ENCODE peak calls at places on chromosomes 5 and 9, in seven cellular contexts. X is stimulated activated naive CD8-positive, alpha-beta T cell treated with anti-CD3 and anti-CD28 coated beads, Interleukin-15, amount 100 ng/mL, for 72 hours; F is Right ventricle myocardium inferior; E is naive thymus-derived CD4-positive, alpha-beta T cell; J is central memory CD8-positive, alpha-beta T cell; Z is sciatic nerve; D is right lobe of liver. C is an unnamed sample.

GRCh38 chr9:119827526-119827925 is 458.3 kb upstream of the BRINP1 start:
- ATAC-seq in D (no peak), J (no peak), X (no peak), F (no peak), E (no peak), Z (no peak), C (no peak)

GRCh38 chr5:68528877-68529276 is 313.3 kb downstream of the PIK3R1 start:
- ATAC-seq in J (no peak), F (no peak), E (no peak), D (no peak), X (no peak), Z (no peak), C (no peak)

GRCh38 chr9:88773627-88774244 is 217.5 kb upstream of the S1PR3 start:
- ATAC-seq in F (no peak), J (no peak), E (no peak), X (no peak), Z (no peak), D (no peak), C (no peak)

GRCh38 chr5:164898705-164899104 is 1393.3 kb downstream of the MAT2B start:
- ATAC-seq in F (no peak), Z (no peak), J (no peak), E (no peak), D (no peak), X (no peak), C (no peak)

GRCh38 chr9:107712390-107712789 is 222.8 kb upstream of the KLF4 start:
- ATAC-seq in D (no peak), X (no peak), Z (no peak), E (peak), J (no peak), F (no peak), C (no peak)

GRCh38 chr9:126036881-126037291 is 289.7 kb downstream of the PBX3 start:
- ATAC-seq in X (no peak), F (no peak), E (no peak), D (no peak), J (no peak), Z (no peak), C (no peak)

GRCh38 chr5:26660116-26660515 is 378.3 kb downstream of the CDH9 start:
- ATAC-seq in F (no peak), D (no peak), Z (no peak), J (no peak), X (no peak), E (no peak), C (no peak)

GRCh38 chr5:56313596-56313995 is 80.5 kb upstream of the ANKRD55 start:
- ATAC-seq in E (no peak), D (no peak), Z (no peak), X (no peak), J (no peak), F (no peak), C (no peak)

GRCh38 chr9:38650564-38650963 is 30.2 kb upstream of the ANKRD18A start:
- ATAC-seq in X (no peak), J (no peak), E (no peak), F (no peak), D (no peak), Z (no peak), C (no peak)

GRCh38 chr9:106593201-106593600 is 269.8 kb upstream of the ZNF462 start:
- ATAC-seq in F (no peak), J (no peak), X (no peak), Z (no peak), D (no peak), E (no peak), C (no peak)

GRCh38 chr9:20598367-20598766 is 23.9 kb downstream of the MLLT3 start:
- ATAC-seq in F (no peak), Z (no peak), D (no peak), X (peak), E (no peak), J (no peak), C (no peak)

GRCh38 chr5:119860463-119860862 is 231.1 kb downstream of the FAM170A start:
- ATAC-seq in E (no peak), Z (no peak), F (no peak), X (no peak), D (no peak), J (no peak), C (no peak)

GRCh38 chr5:59143926-59144333 is 561.1 kb downstream of the RAB3C start:
- ATAC-seq in E (no peak), D (peak), J (no peak), X (peak), F (peak), Z (no peak), C (no peak)

GRCh38 chr5:160118349-160119141 is 705 bp downstream of the PWWP2A start:
- ATAC-seq in Z (no peak), D (peak), J (peak), F (peak), E (peak), X (peak), C (peak)

GRCh38 chr5:60446917-60447316 is 253.0 kb downstream of the DEPDC1B start:
- ATAC-seq in D (no peak), X (no peak), J (no peak), Z (no peak), E (no peak), F (no peak), C (no peak)

GRCh38 chr9:87178353-87178752 is 231.0 kb upstream of the GAS1 start:
- ATAC-seq in J (no peak), D (no peak), F (peak), X (no peak), Z (peak), E (no peak), C (no peak)

GRCh38 chr5:104903941-104904340 is 1341.4 kb upstream of the NUDT12 start:
- ATAC-seq in D (no peak), X (no peak), J (no peak), F (no peak), E (no peak), Z (no peak), C (no peak)

GRCh38 chr5:14189680-14190079 is 46.5 kb downstream of the TRIO start:
- ATAC-seq in X (no peak), E (no peak), D (no peak), F (no peak), Z (no peak), J (no peak), C (no peak)

GRCh38 chr9:131228096-131228495 is 48.2 kb downstream of the FAM78A start:
- ATAC-seq in E (no peak), D (peak), J (no peak), Z (no peak), X (no peak), F (no peak), C (no peak)

GRCh38 chr9:111970827-111971226 is 74.2 kb downstream of the UGCG start:
- ATAC-seq in Z (no peak), E (no peak), F (no peak), X (no peak), J (no peak), D (no peak), C (no peak)

GRCh38 chr5:76099756-76100155 is 16.6 kb downstream of the SV2C start:
- ATAC-seq in F (no peak), D (no peak), J (no peak), X (peak), E (no peak), Z (no peak), C (no peak)

GRCh38 chr9:93057024-93057702 is 1.3 kb upstream of the SUSD3 start:
- ATAC-seq in E (no peak), D (no peak), F (no peak), Z (no peak), X (no peak), J (no peak), C (no peak)

GRCh38 chr5:71782393-71782770 is 63.3 kb downstream of the CARTPT start:
- ATAC-seq in Z (no peak), J (no peak), D (no peak), E (no peak), F (no peak), X (peak), C (no peak)

GRCh38 chr9:32706004-32706749 is 70.7 kb upstream of the TAF1L start:
- ATAC-seq in F (no peak), X (no peak), E (no peak), Z (no peak), D (no peak), J (no peak), C (no peak)

GRCh38 chr9:98022447-98022846 is 34.1 kb upstream of the NANS start:
- ATAC-seq in X (no peak), Z (no peak), D (no peak), E (no peak), F (no peak), J (no peak), C (peak)

GRCh38 chr5:126370796-126371718 is 52.2 kb upstream of the GRAMD2B start:
- ATAC-seq in J (no peak), X (peak), F (no peak), D (peak), E (no peak), Z (no peak), C (no peak)

GRCh38 chr5:1190915-1191314 is 10.5 kb upstream of the SLC6A19 start:
- ATAC-seq in X (no peak), F (no peak), E (no peak), J (no peak), Z (no peak), D (no peak), C (no peak)

C was measured in gastroesophageal sphincter.